ENCODE peak calls at places on chromosomes 7 and 10, in six cellular contexts. One of them, this sample, is unnamed. For H3K9me3, the result is how much of the 10 kb centered on the place peaks cover.

GRCh38 chr7:117072620-117073118 is 119.4 kb downstream of the ST7 start:
- DNase-seq in neural progenitor cell: peak
- DNase-seq in left ventricle myocardium inferior: peak
- DNase-seq in heart left ventricle: peak
- DNase-seq in uterus: peak
- DNase-seq in stomach: peak
- DNase-seq in this sample: peak

GRCh38 chr7:13106513-13106912 is 419.1 kb downstream of the ARL4A start:
- DNase-seq in neural progenitor cell: no peak
- DNase-seq in left ventricle myocardium inferior: no peak
- DNase-seq in heart left ventricle: no peak
- DNase-seq in uterus: no peak
- DNase-seq in stomach: no peak
- DNase-seq in this sample: no peak

GRCh38 chr7:8109196-8110022 is 140.8 kb downstream of the GLCCI1 start:
- DNase-seq in neural progenitor cell: no peak
- DNase-seq in left ventricle myocardium inferior: no peak
- DNase-seq in heart left ventricle: no peak
- DNase-seq in uterus: no peak
- DNase-seq in stomach: no peak
- DNase-seq in this sample: no peak

GRCh38 chr10:89327803-89328441 is at the start of gene IFIT3:
- DNase-seq in neural progenitor cell: no peak
- DNase-seq in left ventricle myocardium inferior: peak
- DNase-seq in heart left ventricle: peak
- DNase-seq in uterus: peak
- DNase-seq in stomach: peak
- DNase-seq in this sample: peak

GRCh38 chr7:143503261-143503660 is 25.6 kb downstream of the TAS2R41 start:
- DNase-seq in neural progenitor cell: no peak
- DNase-seq in left ventricle myocardium inferior: no peak
- DNase-seq in heart left ventricle: no peak
- DNase-seq in uterus: no peak
- DNase-seq in stomach: no peak
- DNase-seq in this sample: no peak

GRCh38 chr7:5266148-5267028 is 16.4 kb upstream of the SLC29A4 start:
- DNase-seq in neural progenitor cell: no peak
- DNase-seq in left ventricle myocardium inferior: no peak
- DNase-seq in heart left ventricle: no peak
- DNase-seq in uterus: no peak
- DNase-seq in stomach: no peak
- DNase-seq in this sample: no peak

GRCh38 chr7:70812511-70812910 is 319.4 kb upstream of the GALNT17 start:
- DNase-seq in neural progenitor cell: peak
- DNase-seq in left ventricle myocardium inferior: no peak
- DNase-seq in heart left ventricle: no peak
- DNase-seq in uterus: no peak
- DNase-seq in stomach: no peak
- DNase-seq in this sample: no peak

GRCh38 chr10:70084189-70084588 is 31.5 kb downstream of the MACROH2A2 start:
- DNase-seq in neural progenitor cell: no peak
- DNase-seq in left ventricle myocardium inferior: no peak
- DNase-seq in heart left ventricle: no peak
- DNase-seq in uterus: no peak
- DNase-seq in stomach: no peak
- DNase-seq in this sample: no peak

GRCh38 chr10:92848037-92848440 is 281 bp upstream of the EXOC6 start:
- DNase-seq in neural progenitor cell: no peak
- DNase-seq in left ventricle myocardium inferior: no peak
- DNase-seq in heart left ventricle: no peak
- DNase-seq in uterus: no peak
- DNase-seq in stomach: no peak
- DNase-seq in this sample: no peak

GRCh38 chr7:75729851-75730274 is 8.9 kb downstream of the HIP1 start:
- DNase-seq in neural progenitor cell: no peak
- DNase-seq in left ventricle myocardium inferior: no peak
- DNase-seq in heart left ventricle: no peak
- DNase-seq in uterus: no peak
- DNase-seq in stomach: no peak
- DNase-seq in this sample: no peak

GRCh38 chr10:122669842-122670241 is 29.8 kb downstream of the C10orf120 start:
- DNase-seq in neural progenitor cell: peak
- DNase-seq in left ventricle myocardium inferior: no peak
- DNase-seq in heart left ventricle: no peak
- DNase-seq in uterus: no peak
- DNase-seq in stomach: no peak
- DNase-seq in this sample: no peak

GRCh38 chr10:129888784-129889616 is 75.1 kb downstream of the EBF3 start:
- DNase-seq in neural progenitor cell: peak
- DNase-seq in left ventricle myocardium inferior: peak
- DNase-seq in heart left ventricle: peak
- DNase-seq in uterus: peak
- DNase-seq in stomach: no peak
- DNase-seq in this sample: peak

GRCh38 chr7:92639956-92640355 is 49.8 kb upstream of the FAM133B start:
- DNase-seq in neural progenitor cell: no peak
- DNase-seq in left ventricle myocardium inferior: no peak
- DNase-seq in heart left ventricle: no peak
- DNase-seq in uterus: no peak
- DNase-seq in stomach: no peak
- DNase-seq in this sample: no peak

GRCh38 chr7:333399-333776 is 43.4 kb downstream of the FOXL3 start:
- DNase-seq in neural progenitor cell: peak
- DNase-seq in left ventricle myocardium inferior: peak
- DNase-seq in heart left ventricle: peak
- DNase-seq in uterus: peak
- DNase-seq in stomach: no peak
- DNase-seq in this sample: peak
- H3K9me3 ChIP-seq in neural progenitor cell: under half
- H3K9me3 ChIP-seq in left ventricle myocardium inferior: under half
- H3K9me3 ChIP-seq in heart left ventricle: under half
- H3K9me3 ChIP-seq in uterus: under half
- H3K9me3 ChIP-seq in stomach: under half
- H3K9me3 ChIP-seq in this sample: under half

GRCh38 chr7:98913612-98914011 is 35.3 kb downstream of the TRRAP start:
- DNase-seq in neural progenitor cell: no peak
- DNase-seq in left ventricle myocardium inferior: no peak
- DNase-seq in heart left ventricle: no peak
- DNase-seq in uterus: no peak
- DNase-seq in stomach: no peak
- DNase-seq in this sample: no peak
- H3K9me3 ChIP-seq in neural progenitor cell: under half
- H3K9me3 ChIP-seq in left ventricle myocardium inferior: under half
- H3K9me3 ChIP-seq in heart left ventricle: under half
- H3K9me3 ChIP-seq in uterus: under half
- H3K9me3 ChIP-seq in stomach: under half
- H3K9me3 ChIP-seq in this sample: under half

GRCh38 chr10:44425466-44425865 is 40.6 kb upstream of the CXCL12 start:
- DNase-seq in neural progenitor cell: no peak
- DNase-seq in left ventricle myocardium inferior: no peak
- DNase-seq in heart left ventricle: no peak
- DNase-seq in uterus: no peak
- DNase-seq in stomach: no peak
- DNase-seq in this sample: no peak

GRCh38 chr10:44422631-44423030 is 37.7 kb upstream of the CXCL12 start:
- DNase-seq in neural progenitor cell: no peak
- DNase-seq in left ventricle myocardium inferior: no peak
- DNase-seq in heart left ventricle: no peak
- DNase-seq in uterus: no peak
- DNase-seq in stomach: no peak
- DNase-seq in this sample: no peak

GRCh38 chr10:44424953-44425352 is 40.1 kb upstream of the CXCL12 start:
- DNase-seq in neural progenitor cell: no peak
- DNase-seq in left ventricle myocardium inferior: no peak
- DNase-seq in heart left ventricle: no peak
- DNase-seq in uterus: no peak
- DNase-seq in stomach: no peak
- DNase-seq in this sample: no peak

GRCh38 chr10:44426247-44427034 is 41.5 kb upstream of the CXCL12 start:
- DNase-seq in neural progenitor cell: no peak
- DNase-seq in left ventricle myocardium inferior: no peak
- DNase-seq in heart left ventricle: no peak
- DNase-seq in uterus: no peak
- DNase-seq in stomach: no peak
- DNase-seq in this sample: no peak

GRCh38 chr10:44424298-44424697 is 39.4 kb upstream of the CXCL12 start:
- DNase-seq in neural progenitor cell: no peak
- DNase-seq in left ventricle myocardium inferior: no peak
- DNase-seq in heart left ventricle: no peak
- DNase-seq in uterus: no peak
- DNase-seq in stomach: no peak
- DNase-seq in this sample: no peak
- H3K9me3 ChIP-seq in neural progenitor cell: under half
- H3K9me3 ChIP-seq in left ventricle myocardium inferior: under half
- H3K9me3 ChIP-seq in heart left ventricle: under half
- H3K9me3 ChIP-seq in uterus: under half
- H3K9me3 ChIP-seq in stomach: under half
- H3K9me3 ChIP-seq in this sample: under half

DNA sequence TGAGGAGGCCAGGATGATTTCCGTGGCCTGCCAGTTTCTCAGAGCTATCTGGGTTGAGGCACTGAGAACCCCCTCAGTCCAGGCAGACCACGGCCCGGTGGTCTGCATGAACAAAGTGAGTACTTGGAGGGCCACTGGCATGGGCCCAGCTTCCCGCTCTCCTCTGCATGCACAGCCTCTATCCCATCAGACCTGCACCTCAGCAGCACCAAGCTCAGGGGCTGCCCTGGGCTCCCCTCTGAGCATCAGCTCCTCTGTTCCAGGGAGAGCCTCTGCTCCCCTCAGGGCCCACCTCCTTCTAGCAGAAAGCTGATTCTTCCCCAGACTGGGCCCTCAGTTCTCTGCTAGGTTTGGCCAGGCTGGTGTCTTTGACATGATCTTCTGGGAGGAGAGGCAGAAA is 469.9 kb downstream of the DNAJB6 start:
- DNase-seq in neural progenitor cell: no peak
- DNase-seq in left ventricle myocardium inferior: no peak
- DNase-seq in heart left ventricle: peak
- DNase-seq in uterus: no peak
- DNase-seq in stomach: no peak
- DNase-seq in this sample: no peak
- H3K9me3 ChIP-seq in neural progenitor cell: under half
- H3K9me3 ChIP-seq in left ventricle myocardium inferior: under half
- H3K9me3 ChIP-seq in heart left ventricle: under half
- H3K9me3 ChIP-seq in uterus: under half
- H3K9me3 ChIP-seq in stomach: under half
- H3K9me3 ChIP-seq in this sample: under half

GRCh38 chr7:64087501-64087900 is 42.3 kb downstream of the ZNF727 start:
- DNase-seq in neural progenitor cell: no peak
- DNase-seq in left ventricle myocardium inferior: no peak
- DNase-seq in heart left ventricle: no peak
- DNase-seq in uterus: no peak
- DNase-seq in stomach: no peak
- DNase-seq in this sample: no peak
- H3K9me3 ChIP-seq in neural progenitor cell: under half
- H3K9me3 ChIP-seq in left ventricle myocardium inferior: under half
- H3K9me3 ChIP-seq in heart left ventricle: half or more
- H3K9me3 ChIP-seq in uterus: under half
- H3K9me3 ChIP-seq in stomach: half or more
- H3K9me3 ChIP-seq in this sample: under half

DNA sequence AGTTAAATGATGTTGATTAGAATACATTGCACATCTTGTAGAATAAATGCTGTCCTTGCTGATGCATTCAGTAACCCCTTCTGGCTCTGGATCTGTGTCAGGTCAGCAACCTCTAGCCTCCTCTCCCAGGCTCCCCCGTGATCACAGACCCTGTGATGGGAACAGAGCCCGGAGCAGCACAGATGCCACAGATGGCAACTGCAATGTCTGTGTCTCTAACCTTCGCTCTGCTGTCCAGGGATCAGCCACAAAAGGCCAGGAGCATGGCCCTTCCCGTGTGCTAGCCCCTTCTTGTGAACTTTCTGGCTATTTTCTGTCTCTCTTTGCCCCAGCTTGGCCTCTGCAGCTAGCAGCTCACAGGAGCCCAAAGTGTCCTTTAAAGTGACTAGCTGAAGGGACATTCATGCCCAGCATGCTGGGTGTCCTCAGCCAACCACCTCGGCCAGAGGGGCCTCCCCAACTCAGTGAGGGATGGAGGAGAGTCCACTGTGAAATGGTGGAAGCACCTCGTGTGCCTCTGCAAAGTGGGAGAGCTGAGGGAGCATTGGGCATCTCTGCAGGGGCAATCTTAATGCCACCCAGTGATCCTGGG is 167.0 kb upstream of the TCERG1L start:
- DNase-seq in neural progenitor cell: no peak
- DNase-seq in left ventricle myocardium inferior: no peak
- DNase-seq in heart left ventricle: no peak
- DNase-seq in uterus: no peak
- DNase-seq in stomach: no peak
- DNase-seq in this sample: no peak
- H3K9me3 ChIP-seq in neural progenitor cell: under half
- H3K9me3 ChIP-seq in left ventricle myocardium inferior: under half
- H3K9me3 ChIP-seq in heart left ventricle: under half
- H3K9me3 ChIP-seq in uterus: under half
- H3K9me3 ChIP-seq in stomach: under half
- H3K9me3 ChIP-seq in this sample: under half

GRCh38 chr7:131637846-131638245 is 81.4 kb upstream of the PODXL start:
- DNase-seq in neural progenitor cell: no peak
- DNase-seq in left ventricle myocardium inferior: no peak
- DNase-seq in heart left ventricle: no peak
- DNase-seq in uterus: no peak
- DNase-seq in stomach: no peak
- DNase-seq in this sample: no peak
- H3K9me3 ChIP-seq in neural progenitor cell: under half
- H3K9me3 ChIP-seq in left ventricle myocardium inferior: under half
- H3K9me3 ChIP-seq in heart left ventricle: under half
- H3K9me3 ChIP-seq in uterus: under half
- H3K9me3 ChIP-seq in stomach: under half
- H3K9me3 ChIP-seq in this sample: under half

DNA sequence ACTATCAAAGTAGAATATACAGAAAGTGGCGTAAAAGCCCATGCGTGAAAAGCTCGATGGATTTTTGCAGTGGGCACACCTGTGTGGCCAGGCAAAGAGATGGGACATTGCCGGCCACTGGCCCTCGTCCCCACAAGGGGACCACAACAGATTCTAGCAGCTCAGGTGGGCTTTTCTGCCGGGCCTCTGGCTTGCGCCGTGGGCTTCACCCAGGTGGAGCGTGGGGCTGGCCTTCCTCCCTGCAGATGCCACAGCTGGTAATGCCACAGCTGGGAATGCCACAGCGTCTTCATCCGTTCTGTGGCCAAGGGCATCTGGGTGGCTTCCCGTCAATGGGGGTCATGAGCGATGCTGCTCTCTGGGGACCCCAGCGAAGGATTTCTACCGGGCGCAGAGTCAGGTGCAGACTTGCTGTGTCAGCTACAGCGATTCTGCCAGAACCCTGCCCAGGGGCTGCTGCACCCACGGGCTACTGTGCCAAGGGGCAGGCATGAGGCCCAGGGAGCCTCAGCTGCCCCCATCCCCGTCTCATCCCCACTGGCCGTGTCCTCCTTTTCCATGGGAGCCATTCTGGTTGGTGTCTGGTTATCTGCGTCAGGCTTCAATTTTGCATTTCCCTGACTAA is 52.5 kb upstream of the NKX6-2 start:
- DNase-seq in neural progenitor cell: no peak
- DNase-seq in left ventricle myocardium inferior: no peak
- DNase-seq in heart left ventricle: no peak
- DNase-seq in uterus: no peak
- DNase-seq in stomach: no peak
- DNase-seq in this sample: no peak
- H3K9me3 ChIP-seq in neural progenitor cell: under half
- H3K9me3 ChIP-seq in left ventricle myocardium inferior: under half
- H3K9me3 ChIP-seq in heart left ventricle: under half
- H3K9me3 ChIP-seq in uterus: under half
- H3K9me3 ChIP-seq in stomach: under half
- H3K9me3 ChIP-seq in this sample: under half

This sample was measured in testis.